ENCODE peak calls at places on chromosomes 11 and 22, in six cellular contexts. G, P, T, A, I and E are unnamed samples.

GRCh38 chr11:109037856-109038780 is 373.2 kb downstream of the DDX10 start:
- DNase-seq in G (peak), P (no peak), T (no peak), A (peak), I (peak), E (peak)

GRCh38 chr11:121194731-121195596 is 93.9 kb downstream of the TECTA start:
- DNase-seq in G (peak), P (peak), T (peak), A (peak), I (peak), E (peak)

GRCh38 chr11:64094463-64095223 is 58.9 kb downstream of the FLRT1 start:
- DNase-seq in G (peak), P (no peak), T (peak), A (peak), I (peak), E (peak)

GRCh38 chr11:44763111-44763820 is 36.5 kb downstream of the TSPAN18 start:
- DNase-seq in G (peak), P (no peak), T (no peak), A (no peak), I (peak), E (no peak)

GRCh38 chr11:19734171-19734570 is 21.5 kb downstream of the NAV2 start:
- DNase-seq in G (peak), P (no peak), T (no peak), A (no peak), I (peak), E (no peak)

GRCh38 chr11:850777-851762 is 8.4 kb downstream of the TSPAN4 start:
- DNase-seq in G (peak), P (peak), T (peak), A (peak), I (no peak), E (peak)

GRCh38 chr22:44748524-44748923 is 3.9 kb upstream of the ARHGAP8 start:
- DNase-seq in G (no peak), P (no peak), T (no peak), A (no peak), I (no peak), E (no peak)

GRCh38 chr11:5269715-5270147 is at the start of gene HBE1:
- DNase-seq in G (no peak), P (no peak), T (no peak), A (no peak), I (no peak), E (no peak)

GRCh38 chr11:73869234-73869949 is 7.3 kb downstream of the COA4 start:
- DNase-seq in G (peak), P (no peak), T (no peak), A (no peak), I (peak), E (no peak)

GRCh38 chr11:108961095-108961494 is 296.2 kb downstream of the DDX10 start:
- DNase-seq in G (no peak), P (no peak), T (no peak), A (no peak), I (no peak), E (no peak)

GRCh38 chr22:44292007-44292370 is 20.8 kb downstream of the SHISAL1 start:
- DNase-seq in G (no peak), P (peak), T (peak), A (peak), I (no peak), E (no peak)

GRCh38 chr11:46537121-46537520 is 56.7 kb downstream of the AMBRA1 start:
- DNase-seq in G (peak), P (peak), T (peak), A (peak), I (peak), E (no peak)

GRCh38 chr11:2728128-2728662 is 28.4 kb upstream of the KCNQ1OT1 start:
- DNase-seq in G (no peak), P (no peak), T (no peak), A (no peak), I (no peak), E (no peak)

GRCh38 chr11:130514851-130515250 is 66.4 kb downstream of the ADAMTS15 start:
- DNase-seq in G (no peak), P (no peak), T (no peak), A (no peak), I (no peak), E (no peak)

GRCh38 chr22:29167032-29167911 is 38.4 kb upstream of the EMID1 start:
- DNase-seq in G (no peak), P (no peak), T (no peak), A (no peak), I (no peak), E (no peak)

GRCh38 chr11:71491531-71492329 is 35.3 kb upstream of the KRTAP5-7 start:
- DNase-seq in G (no peak), P (no peak), T (no peak), A (no peak), I (no peak), E (no peak)

GRCh38 chr11:6224421-6224820 is 10.0 kb downstream of the FHIP1B start:
- DNase-seq in G (no peak), P (no peak), T (no peak), A (no peak), I (no peak), E (no peak)

GRCh38 chr11:44244649-44245308 is 65.2 kb downstream of the ALX4 start:
- DNase-seq in G (peak), P (no peak), T (no peak), A (no peak), I (peak), E (no peak)

GRCh38 chr22:41096841-41097240 is 4.4 kb downstream of the EP300 start:
- DNase-seq in G (no peak), P (no peak), T (no peak), A (no peak), I (peak), E (no peak)

GRCh38 chr11:73240190-73240781 is 22.2 kb downstream of the P2RY2 start:
- DNase-seq in G (peak), P (no peak), T (peak), A (peak), I (peak), E (peak)

GRCh38 chr11:21511835-21512440 is 680.9 kb upstream of the ANO5 start:
- DNase-seq in G (peak), P (peak), T (peak), A (peak), I (no peak), E (no peak)

GRCh38 chr22:33832558-33833151 is 87.6 kb downstream of the LARGE1 start:
- DNase-seq in G (peak), P (no peak), T (no peak), A (no peak), I (no peak), E (peak)

GRCh38 chr11:85603220-85603619 is 23.9 kb downstream of the DLG2 start:
- DNase-seq in G (no peak), P (no peak), T (no peak), A (no peak), I (no peak), E (no peak)

GRCh38 chr11:133902506-133902905 is 54.3 kb downstream of the IGSF9B start:
- DNase-seq in G (no peak), P (no peak), T (no peak), A (no peak), I (no peak), E (no peak)

GRCh38 chr11:72584933-72585597 is 89.2 kb downstream of the PDE2A start:
- DNase-seq in G (no peak), P (no peak), T (no peak), A (no peak), I (no peak), E (peak)

GRCh38 chr11:125457814-125458343 is 38.2 kb downstream of the FEZ1 start:
- DNase-seq in G (peak), P (peak), T (peak), A (no peak), I (peak), E (peak)

GRCh38 chr11:124722176-124722575 is 17.6 kb upstream of the NRGN start:
- DNase-seq in G (no peak), P (no peak), T (no peak), A (no peak), I (no peak), E (no peak)

GRCh38 chr11:94832604-94833238 is 64.6 kb downstream of the AMOTL1 start:
- DNase-seq in G (no peak), P (no peak), T (peak), A (no peak), I (no peak), E (no peak)

GRCh38 chr11:76642341-76642740 is 28.2 kb downstream of the LRRC32 start:
- DNase-seq in G (no peak), P (no peak), T (peak), A (no peak), I (no peak), E (no peak)

GRCh38 chr11:8531312-8531711 is 62.7 kb downstream of the STK33 start:
- DNase-seq in G (no peak), P (peak), T (no peak), A (peak), I (no peak), E (no peak)

GRCh38 chr11:74568028-74568427 is 24.4 kb upstream of the POLD3 start:
- DNase-seq in G (no peak), P (no peak), T (no peak), A (no peak), I (no peak), E (no peak)

GRCh38 chr22:23478175-23478574 is 101.9 kb downstream of the IGLL1 start:
- DNase-seq in G (no peak), P (no peak), T (no peak), A (no peak), I (no peak), E (no peak)

GRCh38 chr11:69511358-69512015 is 30.0 kb downstream of the LINC01488 start:
- DNase-seq in G (peak), P (no peak), T (no peak), A (no peak), I (no peak), E (peak)

GRCh38 chr22:30286813-30287625 is 2.3 kb downstream of the CASTOR1 start:
- DNase-seq in G (peak), P (peak), T (peak), A (peak), I (peak), E (peak)

GRCh38 chr11:71252782-71253730 is 679 bp upstream of the SHANK2 start:
- DNase-seq in G (peak), P (peak), T (peak), A (peak), I (peak), E (peak)

GRCh38 chr11:111379500-111380136 is 543 bp upstream of the POU2AF1 start:
- DNase-seq in G (no peak), P (no peak), T (no peak), A (no peak), I (no peak), E (no peak)
- H3K4me2 ChIP-seq in G (peak), P (no peak), T (no peak), A (no peak), I (no peak), E (no peak)

GRCh38 chr22:46408568-46409506 is 73.3 kb downstream of the TRMU start:
- DNase-seq in G (no peak), P (no peak), T (no peak), A (no peak), I (no peak), E (no peak)

GRCh38 chr22:46413725-46414379 is 78.3 kb downstream of the TRMU start:
- DNase-seq in G (peak), P (no peak), T (no peak), A (no peak), I (no peak), E (no peak)

GRCh38 chr22:46410291-46410808 is 74.8 kb downstream of the TRMU start:
- DNase-seq in G (no peak), P (no peak), T (no peak), A (no peak), I (no peak), E (no peak)

GRCh38 chr22:46409631-46410210 is 74.2 kb downstream of the TRMU start:
- DNase-seq in G (no peak), P (no peak), T (no peak), A (no peak), I (no peak), E (no peak)

DNA sequence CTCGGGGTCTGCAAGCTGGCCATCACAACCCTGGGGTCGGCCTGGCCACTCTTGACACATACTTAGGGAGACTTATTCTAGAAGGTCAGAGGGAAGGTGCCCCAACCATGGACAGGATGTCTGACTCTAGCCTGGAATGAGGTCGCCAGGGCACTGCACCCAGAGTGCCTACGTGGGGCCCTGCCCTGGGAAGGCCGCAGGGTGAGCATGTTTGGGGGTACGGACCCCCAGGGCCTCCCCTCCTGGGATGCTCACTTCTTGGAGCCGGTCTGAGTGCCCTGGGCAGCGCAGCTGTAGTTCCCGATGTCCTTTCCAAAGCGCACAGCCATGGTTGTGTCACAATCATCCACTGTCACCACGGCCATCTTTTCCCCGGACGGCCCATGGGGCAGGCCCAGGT is 75.8 kb downstream of the TRMU start:
- DNase-seq in G (no peak), P (no peak), T (no peak), A (no peak), I (no peak), E (no peak)
- H3K4me2 ChIP-seq in G (no peak), P (no peak), T (no peak), A (no peak), I (no peak), E (no peak)

DNA sequence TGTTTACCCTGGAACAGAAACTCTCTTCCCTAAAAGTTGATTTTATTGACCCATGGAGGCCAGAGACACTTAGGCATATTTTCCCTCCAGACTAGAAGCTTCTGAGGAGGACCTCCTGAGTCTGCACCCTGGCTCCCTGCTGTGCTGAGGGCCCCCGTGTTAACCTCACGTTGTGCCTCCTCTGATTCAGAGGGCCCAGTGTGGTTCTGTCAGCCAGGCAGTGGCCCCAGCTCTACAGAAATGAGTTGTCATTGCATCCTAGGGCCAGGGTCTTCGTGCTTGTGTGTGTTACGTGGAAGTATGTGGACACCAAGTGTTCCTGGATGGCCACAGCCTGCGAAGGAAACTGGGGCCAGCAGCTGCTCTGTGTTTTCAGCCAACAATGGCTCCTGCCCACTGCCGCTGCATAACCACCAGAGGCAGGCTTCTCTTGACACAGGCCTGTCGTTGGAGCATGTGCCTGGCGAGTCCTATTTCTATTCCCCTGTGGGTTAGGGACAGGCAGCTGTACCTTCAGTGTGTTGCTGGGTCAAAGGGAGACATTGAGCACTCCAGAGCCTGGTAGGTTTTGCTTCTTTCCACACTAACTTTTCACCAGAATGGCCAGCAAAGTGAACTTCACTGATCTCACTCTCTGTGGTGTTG is 44.5 kb downstream of the MED15 start:
- DNase-seq in G (peak), P (no peak), T (no peak), A (no peak), I (no peak), E (peak)
- H3K4me2 ChIP-seq in G (peak), P (no peak), T (no peak), A (no peak), I (no peak), E (peak)

DNA sequence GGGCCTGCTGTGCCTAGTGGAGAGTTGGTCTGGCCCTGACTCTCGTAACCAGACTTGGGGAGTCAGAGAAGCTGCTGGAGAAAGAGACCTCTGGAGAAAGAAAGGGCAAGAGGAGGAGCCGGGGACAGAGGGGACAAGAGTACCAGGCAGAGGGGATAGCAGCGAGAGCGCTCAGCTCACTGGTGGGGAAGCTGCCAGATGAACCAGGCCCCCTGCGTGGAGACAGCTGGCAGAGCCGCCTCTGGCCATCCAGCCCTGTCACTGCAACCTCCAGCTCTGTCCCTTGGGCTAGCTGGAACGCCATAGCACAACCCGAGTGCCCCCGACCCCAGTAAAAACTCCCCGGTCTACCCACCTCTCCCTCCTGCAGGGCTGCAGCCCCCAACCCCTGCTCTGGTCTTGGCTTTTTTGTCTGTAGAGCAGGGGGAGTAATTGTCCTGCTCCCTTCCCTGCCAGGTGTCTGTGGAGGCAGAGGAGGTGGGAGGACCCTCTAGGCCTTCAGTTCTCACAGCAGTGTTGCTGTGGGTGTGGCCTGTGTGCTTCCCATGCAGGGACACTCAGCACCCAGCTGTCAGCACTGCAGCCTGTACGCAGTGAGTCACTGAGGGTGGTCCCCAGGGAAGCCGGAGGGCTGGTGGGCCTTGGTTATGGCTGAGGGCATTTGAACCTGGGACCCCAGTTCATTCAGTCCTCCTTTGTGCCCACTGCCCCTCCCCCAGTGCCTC is 4.8 kb upstream of the SUN2 start:
- DNase-seq in G (peak), P (no peak), T (no peak), A (peak), I (peak), E (peak)
- H3K4me2 ChIP-seq in G (no peak), P (no peak), T (no peak), A (peak), I (no peak), E (no peak)

DNA sequence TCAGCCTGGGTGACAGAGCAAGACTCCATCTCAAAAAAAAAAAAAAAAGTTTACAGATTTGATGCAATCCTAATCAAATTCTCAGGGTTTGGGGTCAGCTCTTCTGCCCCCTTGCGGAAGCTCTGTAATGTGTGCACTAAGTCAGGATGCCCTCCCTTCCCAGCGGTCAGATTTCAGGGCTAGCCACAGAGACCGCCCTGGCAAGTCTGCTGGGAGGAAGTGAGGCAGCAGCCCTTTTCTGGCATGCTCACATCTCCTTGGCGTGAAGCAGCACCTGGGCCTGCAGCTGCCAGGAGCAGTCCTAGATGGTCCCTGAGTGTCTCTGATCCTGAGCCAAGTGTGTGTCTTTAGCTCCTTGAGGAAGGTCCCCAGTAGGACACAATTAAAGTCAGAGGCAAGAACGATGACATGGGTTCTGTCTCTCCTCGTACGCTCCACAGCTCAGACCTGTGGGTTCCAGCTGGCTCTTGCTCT is 10.9 kb upstream of the APOBEC3C start:
- DNase-seq in G (peak), P (peak), T (peak), A (peak), I (peak), E (peak)
- H3K4me2 ChIP-seq in G (no peak), P (no peak), T (no peak), A (no peak), I (peak), E (peak)

GRCh38 chr11:33894402-33894754 is 2.5 kb upstream of the LMO2 start:
- DNase-seq in G (no peak), P (no peak), T (no peak), A (no peak), I (no peak), E (no peak)
- H3K4me2 ChIP-seq in G (no peak), P (no peak), T (no peak), A (no peak), I (no peak), E (peak)

DNA sequence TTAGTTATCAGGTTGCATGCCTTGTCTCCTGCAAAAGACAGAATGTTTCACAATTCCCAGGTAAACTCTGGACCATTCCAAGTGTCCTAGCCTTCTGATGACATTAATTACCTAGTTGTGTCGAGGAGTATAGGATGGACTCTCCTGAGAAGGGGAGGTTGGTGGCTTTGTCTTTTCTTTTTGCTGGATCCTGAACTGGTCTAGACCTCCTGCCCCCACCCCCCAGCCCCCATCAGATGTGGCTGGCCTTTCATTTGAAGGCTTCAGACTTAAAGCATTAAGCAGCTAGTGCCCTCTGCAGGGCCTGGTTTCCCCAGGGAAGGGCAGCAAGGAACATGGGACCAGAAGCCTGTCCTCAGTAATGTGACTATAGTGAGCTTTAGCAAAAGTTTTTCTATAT is 9.7 kb downstream of the MCAM start:
- DNase-seq in G (no peak), P (peak), T (peak), A (peak), I (no peak), E (no peak)
- H3K4me2 ChIP-seq in G (no peak), P (no peak), T (no peak), A (peak), I (no peak), E (no peak)

DNA sequence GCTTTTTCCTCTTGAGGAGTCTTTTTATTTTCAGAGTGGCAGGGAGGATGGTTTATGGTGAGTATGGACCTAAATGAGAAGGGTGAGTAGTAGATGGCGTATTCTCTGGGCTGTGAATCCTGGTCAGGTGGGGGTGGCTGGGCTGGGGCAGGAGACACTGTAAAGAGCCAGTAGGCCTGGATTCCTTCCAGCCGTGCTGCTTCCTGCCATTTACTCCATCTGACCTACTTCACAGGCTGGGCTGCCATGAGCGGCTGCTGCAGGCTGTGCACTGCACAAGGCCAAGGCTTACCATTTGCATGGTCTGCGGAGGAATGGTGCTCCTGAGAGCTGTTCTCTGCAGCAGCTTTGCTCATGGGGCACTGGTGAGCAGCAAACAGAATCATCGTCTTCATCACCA is 297.6 kb downstream of the KIRREL3 start:
- DNase-seq in G (no peak), P (no peak), T (peak), A (no peak), I (no peak), E (no peak)
- H3K4me2 ChIP-seq in G (no peak), P (no peak), T (no peak), A (peak), I (no peak), E (no peak)